ENCODE peak calls at places on chromosomes 16 and 17, in four cellular contexts. F is K562, R is HepG2, B is GM12878. U is an unnamed sample.
A peak's percentile ranks its signal among the peaks of the same experiment; 100 is the strongest.

GRCh38 chr17:14935139-14935538 is 330.0 kb downstream of the PMP22 start:
- DNase-seq in F (no peak), R (no peak), B (no peak), U (no peak)

GRCh38 chr17:35423761-35424160 is 8.5 kb downstream of the SLFN12 start:
- DNase-seq in F (no peak), R (no peak), B (no peak), U (no peak)

GRCh38 chr16:5516115-5516514 is 418.5 kb upstream of the EEF2KMT start:
- DNase-seq in F (no peak), R (no peak), B (no peak), U (no peak)

GRCh38 chr17:19539040-19539399 is 5.4 kb downstream of the SLC47A1 start:
- DNase-seq in F (no peak), R (no peak), B (no peak), U (no peak)

GRCh38 chr16:55765161-55765560 is 67.7 kb downstream of the CES1 start:
- DNase-seq in F (no peak), R (no peak), B (no peak), U (no peak)

GRCh38 chr16:86951831-86952598 is 365.2 kb downstream of the C16orf95 start:
- DNase-seq in F (no peak), R (no peak), B (no peak), U (no peak)

GRCh38 chr16:715448-716249 is 731 bp downstream of the METRN start:
- DNase-seq in F (peak; percentile 68), R (no peak), B (no peak), U (no peak)

GRCh38 chr16:72042157-72042660 is 12.1 kb upstream of the HP start:
- DNase-seq in F (no peak), R (peak; percentile 65), B (no peak), U (no peak)

GRCh38 chr17:37429442-37429841 is 22.8 kb downstream of the TADA2A start:
- DNase-seq in F (no peak), R (no peak), B (no peak), U (no peak)

GRCh38 chr17:80456465-80457235 is 19.8 kb downstream of the NPTX1 start:
- DNase-seq in F (peak; percentile 71), R (no peak), B (no peak), U (no peak)

GRCh38 chr17:8016632-8017424 is 14.4 kb downstream of the GUCY2D start:
- DNase-seq in F (peak; percentile 54), R (no peak), B (no peak), U (peak; percentile 76)

GRCh38 chr17:46950997-46951621 is 27.9 kb downstream of the RPRML start:
- DNase-seq in F (no peak), R (no peak), B (no peak), U (no peak)

GRCh38 chr16:65845466-65846209 is 520.9 kb upstream of the CDH5 start:
- DNase-seq in F (no peak), R (no peak), B (no peak), U (no peak)

GRCh38 chr17:31437720-31438400 is 46.4 kb downstream of the RAB11FIP4 start:
- DNase-seq in F (no peak), R (no peak), B (no peak), U (no peak)

GRCh38 chr16:26220894-26221293 is 529.1 kb downstream of the HS3ST4 start:
- DNase-seq in F (no peak), R (no peak), B (no peak), U (no peak)

GRCh38 chr17:78819402-78819801 is 21.2 kb downstream of the USP36 start:
- DNase-seq in F (no peak), R (no peak), B (no peak), U (no peak)

GRCh38 chr17:62882878-62883277 is 74.8 kb upstream of the MARCHF10 start:
- DNase-seq in F (no peak), R (no peak), B (no peak), U (no peak)

GRCh38 chr17:27530791-27531391 is 74.6 kb downstream of the KSR1 start:
- DNase-seq in F (no peak), R (peak; percentile 34), B (no peak), U (no peak)

GRCh38 chr17:78789663-78790181 is 7.6 kb upstream of the CYTH1 start:
- DNase-seq in F (no peak), R (no peak), B (no peak), U (no peak)

GRCh38 chr16:4060823-4061222 is 55.4 kb downstream of the ADCY9 start:
- DNase-seq in F (no peak), R (no peak), B (no peak), U (no peak)

GRCh38 chr17:7972131-7972785 is 30.2 kb upstream of the GUCY2D start:
- DNase-seq in F (no peak), R (no peak), B (no peak), U (no peak)

GRCh38 chr17:72683506-72684404 is 408.7 kb downstream of the SLC39A11 start:
- DNase-seq in F (no peak), R (peak; percentile 97), B (no peak), U (peak; percentile 51)
- TF ChIP-seq BHLHE40 in F (no peak), R (peak; percentile 16), B (no peak), U (no peak)

DNA sequence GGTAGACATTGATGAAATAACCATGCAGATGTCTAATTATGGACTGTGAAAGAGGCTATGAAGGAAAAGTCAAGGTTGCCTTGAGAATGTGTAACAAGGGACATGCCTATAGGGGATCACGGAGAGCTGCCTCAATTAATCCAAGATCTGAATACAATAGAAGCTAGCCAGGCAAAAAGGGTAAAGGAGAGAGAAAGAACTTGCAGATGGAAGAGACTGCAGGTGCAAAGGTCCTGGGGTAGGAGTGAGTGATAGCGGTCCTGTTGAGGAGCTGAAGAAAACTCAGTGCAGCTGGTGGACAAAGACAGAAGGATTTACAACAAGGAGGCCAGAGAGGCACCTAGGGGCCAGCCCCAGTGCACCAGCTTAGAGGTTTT is 15.9 kb upstream of the TNS4 start:
- DNase-seq in F (no peak), R (no peak), B (no peak), U (no peak)
- TF ChIP-seq TARDBP in F (no peak), R (no peak), B (no peak), U (no peak)

DNA sequence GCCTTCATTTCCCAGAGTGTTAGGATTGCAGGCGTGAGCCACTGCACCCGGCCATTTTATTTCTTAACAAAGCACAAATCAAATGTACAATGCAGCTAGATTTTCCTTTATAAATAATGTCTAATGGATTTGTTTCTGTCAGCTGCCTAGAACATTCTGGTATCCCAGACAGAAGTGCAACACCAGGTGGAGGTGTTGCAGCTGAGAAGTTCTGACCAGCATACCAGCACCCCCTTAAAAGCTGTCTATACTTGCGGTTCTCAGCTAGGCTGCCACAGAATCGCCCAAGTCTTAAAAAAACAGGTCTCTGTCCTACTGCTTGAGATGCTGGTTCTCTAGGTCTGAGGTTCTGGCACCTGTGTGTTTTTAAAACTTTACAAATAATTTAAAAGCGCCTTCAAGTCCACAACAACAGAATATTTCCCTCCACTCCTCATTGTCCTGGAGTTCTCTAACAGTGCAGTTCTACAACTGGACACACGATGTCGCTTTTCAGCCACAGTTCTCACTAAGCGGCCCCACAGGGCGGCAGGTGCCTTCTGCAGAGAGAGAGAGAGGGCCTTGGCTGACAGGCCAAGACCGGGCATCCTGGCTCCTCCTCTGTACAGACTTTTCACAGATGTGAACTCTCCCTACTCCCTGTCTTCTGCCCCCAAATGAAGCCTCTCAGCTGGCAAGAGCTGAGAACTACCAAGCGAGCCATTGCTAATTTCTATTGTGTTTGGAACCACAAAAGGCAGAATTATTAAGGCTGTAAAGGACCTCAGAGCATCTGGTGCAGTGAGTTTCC is 32.6 kb upstream of the MEOX1 start:
- DNase-seq in F (peak; percentile 69), R (peak; percentile 85), B (no peak), U (peak; percentile 84)
- TF ChIP-seq BHLHE40 in F (no peak), R (peak; percentile 45), B (peak; percentile 67), U (no peak)

DNA sequence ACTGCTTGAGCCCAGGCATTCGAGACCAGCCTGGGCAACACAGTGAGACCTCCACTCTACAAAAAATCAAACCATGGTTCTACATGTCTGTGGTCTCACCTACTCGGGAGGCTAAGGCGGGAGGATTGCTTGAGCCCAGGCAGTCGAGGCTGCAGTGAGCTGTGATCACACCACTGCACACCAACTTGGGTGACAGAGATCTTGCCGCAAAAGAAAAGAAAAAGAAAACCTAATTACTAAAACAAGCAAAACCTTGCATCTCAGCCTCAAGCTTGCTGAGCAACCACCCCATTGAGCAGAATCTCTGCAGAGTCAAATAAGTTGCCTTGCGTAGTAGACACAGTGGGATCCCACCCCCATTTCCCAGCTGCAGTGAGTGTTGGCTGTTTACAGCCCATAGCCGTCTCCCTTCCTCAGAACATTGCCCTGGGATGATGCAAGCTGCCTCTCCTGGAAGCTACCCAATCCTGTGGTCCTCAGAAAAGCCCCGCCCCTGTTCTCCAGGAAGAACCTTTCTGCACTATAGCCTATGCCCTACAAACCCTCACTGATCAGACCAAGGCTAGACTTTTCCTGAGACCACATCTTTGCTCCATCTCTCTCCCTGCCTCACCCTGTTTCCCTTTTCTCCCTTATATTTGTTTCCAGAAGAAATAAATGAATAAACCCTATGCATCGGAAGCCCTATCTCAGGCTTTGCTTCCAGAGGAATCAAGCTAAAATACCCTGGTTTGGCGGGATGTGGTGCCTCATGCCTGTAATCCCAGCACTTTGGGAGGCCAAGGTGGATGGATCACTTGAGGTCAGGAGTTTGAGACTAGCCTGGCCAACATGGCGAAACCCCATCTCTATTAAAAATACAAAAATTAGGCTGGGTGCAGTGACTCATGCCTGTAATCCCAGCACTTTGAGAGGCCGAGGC is 16.7 kb upstream of the ERN2 start:
- DNase-seq in F (peak; percentile 74), R (peak; percentile 51), B (no peak), U (peak; percentile 52)
- TF ChIP-seq TARDBP in F (no peak), R (no peak), B (no peak), U (no peak)

GRCh38 chr16:75012380-75013081 is 13.7 kb downstream of the ZNRF1 start:
- DNase-seq in F (no peak), R (no peak), B (no peak), U (no peak)
- TF ChIP-seq BHLHE40 in F (no peak), R (no peak), B (no peak), U (no peak)